ENCODE peak calls at places on chromosomes 12 and 14, in four cellular contexts. G, O, M and K are unnamed samples.
A peak's percentile ranks its signal among the peaks of the same experiment; 100 is the strongest.

GRCh38 chr12:90174198-90174510 is 465.5 kb upstream of the ATP2B1 start:
- DNase-seq in O (no peak), M (peak; percentile 10), G (no peak), K (no peak)

GRCh38 chr12:19161251-19161650 is 31.7 kb downstream of the PLEKHA5 start:
- DNase-seq in O (no peak), G (no peak), M (no peak), K (no peak)

GRCh38 chr14:22606380-22606779 is 8.3 kb downstream of the ABHD4 start:
- DNase-seq in O (no peak), M (no peak), G (no peak), K (peak; percentile 60)

GRCh38 chr14:21543426-21544350 is 17.5 kb upstream of the SALL2 start:
- DNase-seq in G (peak; percentile 84), M (no peak), O (peak; percentile 42), K (no peak)

GRCh38 chr12:102631274-102631673 is 150.9 kb upstream of the IGF1 start:
- DNase-seq in G (no peak), M (peak; percentile 92), O (no peak), K (no peak)

GRCh38 chr14:65098586-65098985 is 3.7 kb downstream of the MAX start:
- DNase-seq in G (no peak), M (peak; percentile 62), O (no peak), K (no peak)

GRCh38 chr12:52210186-52210924 is 18.5 kb upstream of the KRT80 start:
- DNase-seq in M (peak; percentile 89), G (no peak), O (no peak), K (no peak)

GRCh38 chr12:28872654-28873268 is 276.3 kb upstream of the FAR2 start:
- DNase-seq in M (peak; percentile 56), G (peak; percentile 73), O (peak; percentile 72), K (peak; percentile 63)

GRCh38 chr12:131389051-131390013 is 321.6 kb upstream of the SFSWAP start:
- DNase-seq in G (no peak), O (no peak), M (no peak), K (no peak)

GRCh38 chr12:57323402-57323801 is 72.4 kb upstream of the STAC3 start:
- DNase-seq in O (no peak), G (no peak), M (no peak), K (no peak)

GRCh38 chr12:3294481-3294911 is 196.5 kb upstream of the PRMT8 start:
- DNase-seq in G (no peak), M (no peak), O (no peak), K (no peak)

GRCh38 chr12:111766608-111767361 is at the start of gene ALDH2:
- DNase-seq in O (peak; percentile 94), G (peak; percentile 96), M (peak; percentile 61), K (peak; percentile 88)

GRCh38 chr12:1833596-1834028 is 13.2 kb downstream of the LRTM2 start:
- DNase-seq in O (no peak), G (no peak), M (no peak), K (no peak)

GRCh38 chr14:94770815-94771190 is 890 bp upstream of the GSC start:
- DNase-seq in O (peak; percentile 62), G (peak; percentile 34), M (no peak), K (no peak)

GRCh38 chr14:50758279-50758678 is 72.7 kb downstream of the NIN start:
- DNase-seq in M (no peak), G (no peak), O (no peak), K (no peak)

GRCh38 chr14:73245401-73246325 is 8.4 kb downstream of the PAPLN start:
- DNase-seq in M (no peak), O (peak; percentile 40), G (peak; percentile 86), K (peak; percentile 76)

GRCh38 chr12:106152334-106152733 is 13.6 kb upstream of the NUAK1 start:
- DNase-seq in M (no peak), O (no peak), G (no peak), K (no peak)

GRCh38 chr12:52895726-52896189 is 9.1 kb downstream of the KRT8 start:
- DNase-seq in O (no peak), G (no peak), M (no peak), K (peak; percentile 67)

GRCh38 chr12:27534060-27534764 is 10.2 kb downstream of the PPFIBP1 start:
- DNase-seq in G (no peak), O (no peak), M (no peak), K (no peak)

GRCh38 chr14:70289138-70289537 is 70.3 kb downstream of the COX16 start:
- DNase-seq in G (no peak), M (no peak), O (no peak), K (no peak)

GRCh38 chr14:89845346-89845745 is 109.2 kb downstream of the EFCAB11 start:
- DNase-seq in M (peak; percentile 71), O (no peak), G (no peak), K (peak; percentile 57)

GRCh38 chr12:68250454-68250853 is 3.0 kb downstream of the IL22 start:
- DNase-seq in G (no peak), O (peak; percentile 55), M (no peak), K (no peak)

GRCh38 chr12:87196329-87196728 is 832.9 kb downstream of the C12orf50 start:
- DNase-seq in O (no peak), G (no peak), M (peak; percentile 10), K (no peak)

DNA sequence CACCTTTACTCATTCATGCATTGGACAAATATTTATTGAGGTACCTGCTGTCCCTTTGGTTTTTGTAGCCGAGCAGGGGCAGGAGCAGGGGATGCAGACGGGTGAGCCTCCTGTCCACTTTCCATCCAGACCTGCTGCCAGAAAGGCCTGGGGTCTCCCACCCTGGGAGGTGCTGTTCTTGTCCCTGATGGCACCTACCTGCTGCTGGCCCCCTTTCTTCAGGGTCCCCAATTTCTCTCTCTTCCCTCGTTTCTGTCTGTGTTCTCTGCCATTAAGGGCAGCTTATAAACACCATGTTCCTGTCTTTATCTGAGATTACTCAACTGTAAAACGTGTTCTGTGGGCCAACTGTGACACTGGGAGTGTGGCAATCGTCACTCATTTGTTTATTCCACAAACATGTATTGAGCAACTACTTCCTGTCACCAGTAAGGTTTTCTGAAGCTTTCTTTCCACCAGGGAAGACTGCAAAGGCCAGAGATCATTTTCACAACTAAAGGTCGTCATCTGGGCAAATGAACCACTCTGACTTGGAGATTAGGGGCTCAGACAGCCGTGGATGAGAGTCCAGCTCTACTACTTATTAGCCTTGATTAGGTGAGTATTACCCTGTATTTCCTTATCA is at the start of gene HAL:
- DNase-seq in O (no peak), G (no peak), M (peak; percentile 20), K (peak; percentile 52)
- TF ChIP-seq EZH2phosphoT487 in O (no peak), G (no peak), M (no peak), K (no peak)

DNA sequence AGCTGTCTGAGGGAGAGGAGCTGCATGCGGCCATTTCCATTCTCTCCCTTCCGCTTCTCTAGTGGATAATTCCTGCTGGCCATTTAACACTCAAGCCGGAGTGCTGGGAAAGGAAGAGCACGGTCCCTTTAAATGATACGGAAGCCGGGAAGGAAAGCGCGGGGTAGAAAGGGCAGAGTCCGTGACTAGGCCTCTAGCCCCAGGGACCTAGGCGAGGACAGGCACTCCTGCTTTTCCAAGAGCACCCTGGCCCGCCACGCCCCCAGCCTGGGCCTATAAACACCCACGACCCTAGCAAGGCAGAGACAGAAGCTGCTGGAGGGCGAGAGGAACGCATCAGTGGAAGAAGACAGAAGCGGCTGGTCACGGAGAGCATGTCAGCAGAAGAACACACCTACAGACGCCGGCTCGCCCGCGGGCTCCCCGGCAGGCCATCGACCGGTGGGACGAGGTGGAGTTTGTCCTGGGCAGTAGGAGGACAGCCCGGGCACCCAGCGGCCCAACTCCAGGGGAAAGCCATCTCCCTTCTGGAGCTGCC is 1206.6 kb upstream of the TMEM132C start:
- DNase-seq in M (no peak), O (no peak), G (no peak), K (no peak)
- H3K4me3 ChIP-seq in M (no peak overlapping the region), O (no peak overlapping the region), G (no peak overlapping the region), K (no peak overlapping the region)

GRCh38 chr14:75278422-75279152 is at the start of gene FOS:
- DNase-seq in G (peak; percentile 97), M (peak; percentile 95), O (peak; percentile 94), K (peak; percentile 96)
- TF ChIP-seq EZH2 in G (no peak), M (no peak), O (no peak), K (no peak)

GRCh38 chr14:88611878-88612277 is 49.0 kb downstream of the ZC3H14 start:
- DNase-seq in G (no peak), O (no peak), M (peak; percentile 28), K (no peak)
- TF ChIP-seq EZH2phosphoT487 in G (no peak), O (no peak), M (no peak), K (no peak)

GRCh38 chr12:104121001-104121400 is 17.0 kb downstream of the NFYB start:
- DNase-seq in G (no peak), O (no peak), M (peak; percentile 84), K (no peak)
- H3K4me3 ChIP-seq in G (no peak overlapping the region), O (no peak overlapping the region), M (peak overlapping the region; percentile 34), K (no peak overlapping the region)

GRCh38 chr12:15173142-15173541 is 48.1 kb downstream of the RERG start:
- DNase-seq in O (no peak), G (no peak), M (no peak), K (no peak)

GRCh38 chr12:15168279-15168678 is 52.9 kb downstream of the RERG start:
- DNase-seq in O (no peak), M (no peak), G (no peak), K (no peak)

GRCh38 chr12:15171015-15171646 is 50.1 kb downstream of the RERG start:
- DNase-seq in O (no peak), G (no peak), M (no peak), K (no peak)

DNA sequence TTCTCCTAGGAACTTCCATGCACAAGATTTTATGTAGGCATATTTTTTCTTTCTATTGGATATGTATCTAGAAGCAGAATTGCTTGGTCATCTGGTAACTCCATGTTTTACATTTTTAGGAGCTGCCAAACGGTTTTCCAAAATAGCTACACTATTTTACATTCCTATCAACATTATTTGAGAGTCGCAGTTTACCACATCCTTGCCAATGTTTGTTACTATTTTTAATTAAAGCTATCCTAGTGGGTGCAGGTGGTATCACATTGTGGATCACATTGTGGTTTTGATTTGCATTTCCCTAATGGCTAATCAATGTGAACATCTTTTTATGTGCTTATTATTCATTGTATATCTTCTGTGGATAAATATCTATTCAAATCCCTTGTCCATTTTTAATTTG is 48.8 kb downstream of the RERG start:
- DNase-seq in O (no peak), M (no peak), G (no peak), K (no peak)
- TF ChIP-seq EZH2 in O (no peak), M (no peak), G (no peak), K (no peak)

GRCh38 chr14:71321556-71322315 is 414.5 kb downstream of the PCNX1 start:
- DNase-seq in O (peak; percentile 69), G (peak; percentile 89), M (peak; percentile 84), K (peak; percentile 59)
- TF ChIP-seq EZH2phosphoT487 in O (no peak), G (no peak), M (no peak), K (no peak)

DNA sequence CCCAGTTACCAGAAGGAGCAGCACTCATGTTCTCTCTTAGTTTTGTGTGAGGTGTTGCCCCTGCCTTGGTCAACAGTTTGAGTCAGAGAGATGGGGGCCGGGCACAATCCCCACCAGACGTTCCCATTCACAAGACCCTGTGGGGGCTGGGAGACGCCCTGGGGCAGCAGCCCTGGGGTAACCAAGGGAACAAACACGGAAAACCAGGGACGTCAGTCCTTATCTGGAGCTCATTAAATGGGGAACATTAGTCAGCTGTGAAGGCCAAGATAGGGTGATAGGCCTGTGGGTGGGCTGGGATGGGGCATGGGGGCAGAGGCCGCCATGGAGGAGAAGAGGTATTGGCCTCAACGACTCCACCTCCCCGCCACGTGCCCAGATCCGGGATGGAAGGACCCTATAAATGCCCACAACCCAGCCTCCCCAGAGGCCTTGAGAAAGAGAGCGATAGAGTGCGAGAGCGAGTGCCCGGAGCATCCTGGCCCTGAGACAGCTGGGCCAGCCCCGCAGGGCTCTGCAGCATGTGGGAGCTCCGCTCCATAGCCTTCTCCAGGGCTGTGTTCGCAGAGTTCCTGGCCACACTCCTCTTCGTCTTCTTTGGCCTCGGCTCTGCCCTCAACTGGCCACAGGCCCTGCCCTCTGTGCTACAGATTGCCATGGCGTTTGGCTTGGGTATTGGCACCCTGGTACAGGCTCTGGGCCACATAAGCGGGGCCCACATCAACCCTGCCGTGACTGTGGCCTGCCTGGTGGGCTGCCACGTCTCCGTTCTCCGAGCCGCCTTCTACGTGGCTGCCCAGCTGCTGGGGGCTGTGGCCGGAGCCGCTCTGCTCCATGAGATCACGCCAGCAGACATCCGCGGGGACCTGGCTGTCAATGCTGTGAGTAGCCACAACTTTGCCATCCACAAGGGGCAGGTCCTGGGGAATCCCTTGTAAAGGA is at the start of gene AQP2:
- DNase-seq in M (no peak), O (no peak), G (no peak), K (no peak)
- H3K4me3 ChIP-seq in M (no peak within 1 kb of the TSS), O (no peak within 1 kb of the TSS), G (no peak within 1 kb of the TSS), K (no peak within 1 kb of the TSS)